ENCODE peak calls at places on chromosomes 16 and 17, in four cellular contexts. A is MM.1S, J is GM23248, H is HCT116. V is an unnamed sample.

GRCh38 chr17:47231866-47232265 is 21.8 kb upstream of the ITGB3 start:
- DNase-seq in A (no peak), H (no peak), J (no peak), V (no peak)

GRCh38 chr17:19332371-19333131 is 30.0 kb downstream of the B9D1 start:
- DNase-seq in H (no peak), J (no peak), A (no peak), V (peak)

GRCh38 chr16:70508752-70509151 is 14.6 kb downstream of the COG4 start:
- DNase-seq in J (no peak), A (peak), H (no peak), V (peak)

GRCh38 chr17:42221886-42222745 is 27.8 kb upstream of the GHDC start:
- DNase-seq in A (peak), J (peak), H (peak), V (peak)

GRCh38 chr17:45226620-45227019 is 4.9 kb downstream of the FMNL1 start:
- DNase-seq in A (peak), J (no peak), H (no peak), V (peak)

GRCh38 chr16:90019543-90020259 is 445 bp upstream of the DBNDD1 start:
- DNase-seq in A (peak), H (no peak), J (peak), V (peak)

GRCh38 chr17:50423553-50424159 is 2.4 kb upstream of the ACSF2 start:
- DNase-seq in J (peak), H (peak), A (no peak), V (peak)

GRCh38 chr17:34386925-34387550 is 24.0 kb upstream of the CCL1 start:
- DNase-seq in A (peak), J (peak), H (no peak), V (no peak)

GRCh38 chr17:83062011-83062817 is 17.2 kb upstream of the METRNL start:
- DNase-seq in A (no peak), H (no peak), J (no peak), V (peak)

GRCh38 chr16:51854401-51854951 is 692.5 kb downstream of the TOX3 start:
- DNase-seq in A (no peak), H (no peak), J (no peak), V (no peak)

GRCh38 chr16:15485175-15485574 is 50.8 kb downstream of the BMERB1 start:
- DNase-seq in J (no peak), A (no peak), H (no peak), V (no peak)

GRCh38 chr17:15660077-15660476 is 24.0 kb downstream of the TRIM16 start:
- DNase-seq in A (no peak), J (no peak), H (no peak), V (no peak)

GRCh38 chr16:62254847-62255246 is 218.6 kb upstream of the CDH8 start:
- DNase-seq in J (no peak), A (no peak), H (no peak), V (no peak)

GRCh38 chr17:78905111-78905510 is 2.1 kb upstream of the CEP295NL start:
- DNase-seq in A (no peak), H (no peak), J (no peak), V (peak)

GRCh38 chr16:12079411-12079965 is 103.0 kb downstream of the SNX29 start:
- DNase-seq in H (no peak), J (no peak), A (no peak), V (no peak)

GRCh38 chr16:21650517-21650916 is 1.9 kb downstream of the IGSF6 start:
- DNase-seq in J (peak), H (no peak), A (no peak), V (no peak)

GRCh38 chr17:72634621-72635020 is 457.9 kb downstream of the SLC39A11 start:
- DNase-seq in A (no peak), H (no peak), J (no peak), V (no peak)

GRCh38 chr16:31221357-31222160 is 4.6 kb upstream of the PYDC1 start:
- DNase-seq in J (no peak), H (no peak), A (no peak), V (peak)

GRCh38 chr16:31219154-31219741 is 2.3 kb upstream of the PYDC1 start:
- DNase-seq in H (no peak), A (no peak), J (no peak), V (peak)

GRCh38 chr16:31225193-31225592 is 8.3 kb upstream of the PYDC1 start:
- DNase-seq in A (no peak), H (no peak), J (no peak), V (peak)

GRCh38 chr16:31224092-31224955 is 7.4 kb upstream of the PYDC1 start:
- DNase-seq in J (no peak), A (no peak), H (no peak), V (peak)

DNA sequence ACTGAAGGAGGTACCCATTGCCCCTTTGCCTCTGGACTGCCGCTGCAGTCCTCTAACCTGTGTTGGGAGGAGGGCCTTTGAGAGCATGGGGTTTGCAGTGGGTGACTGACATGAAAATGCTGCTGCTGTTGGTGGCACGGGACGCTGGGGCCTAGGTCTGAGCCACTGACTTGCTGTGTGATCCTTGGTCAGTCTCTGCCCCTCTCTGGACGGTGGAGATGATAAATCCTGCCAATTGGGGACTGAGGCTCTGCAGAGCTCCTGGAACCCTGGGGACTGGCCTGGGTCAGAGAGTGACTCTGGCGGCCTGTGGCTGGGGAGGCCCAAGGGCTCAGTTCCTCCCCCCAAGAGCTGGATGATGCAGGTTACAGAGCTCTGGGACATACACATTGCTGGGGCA is 6.1 kb upstream of the PYDC1 start:
- DNase-seq in J (no peak), A (no peak), H (no peak), V (no peak)
- H2AFZ ChIP-seq in J (no peak), A (no peak), H (no peak), V (no peak)

DNA sequence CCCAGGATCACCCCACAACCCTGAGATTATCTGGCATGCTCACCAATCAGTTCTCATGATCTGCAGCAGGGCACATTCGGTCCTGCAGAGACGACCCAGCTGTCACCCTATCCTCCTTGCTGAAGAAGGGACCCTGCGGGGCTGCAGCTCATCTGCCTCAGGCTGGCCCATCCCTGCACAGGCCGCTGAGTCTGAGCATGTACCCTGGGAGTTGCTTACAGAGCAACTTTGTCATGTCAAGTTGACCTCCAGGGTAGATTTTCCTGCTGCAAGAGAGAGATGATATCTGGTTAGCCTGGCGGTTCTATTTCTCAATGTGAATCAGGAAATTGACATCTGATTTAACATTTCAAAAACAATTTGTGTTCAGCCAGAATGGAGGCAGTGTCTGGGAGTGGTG is 36.0 kb upstream of the ADCY9 start:
- DNase-seq in J (no peak), H (no peak), A (no peak), V (peak)
- H2AFZ ChIP-seq in J (no peak), H (no peak), A (no peak), V (peak)

GRCh38 chr16:57575468-57576277 is 33.2 kb downstream of the ADGRG5 start:
- DNase-seq in H (no peak), A (no peak), J (no peak), V (no peak)
- H2AFZ ChIP-seq in H (no peak), A (no peak), J (no peak), V (no peak)

GRCh38 chr16:19393226-19394074 is 24.2 kb upstream of the TMC5 start:
- DNase-seq in H (peak), A (no peak), J (peak), V (no peak)
- H2AFZ ChIP-seq in H (peak), A (no peak), J (no peak), V (no peak)

V was measured in osteoblast.